ENCODE peak calls at places on chromosomes 11 and 22, in six cellular contexts. One of them, this sample, is unnamed.

GRCh38 chr22:36862251-36863242 is 1.7 kb downstream of the NCF4 start:
- DNase-seq in AG04450: no peak
- DNase-seq in nephron progenitor cell: no peak
- DNase-seq in AG10803: no peak
- DNase-seq in epithelial cell of esophagus: no peak
- DNase-seq in HCT116: no peak
- DNase-seq in this sample: no peak

GRCh38 chr11:17014774-17015638 is 792 bp upstream of the PLEKHA7 start:
- DNase-seq in AG04450: no peak
- DNase-seq in nephron progenitor cell: peak
- DNase-seq in AG10803: no peak
- DNase-seq in epithelial cell of esophagus: peak
- DNase-seq in HCT116: peak
- DNase-seq in this sample: no peak

GRCh38 chr11:44741976-44742375 is 15.2 kb downstream of the TSPAN18 start:
- DNase-seq in AG04450: no peak
- DNase-seq in nephron progenitor cell: no peak
- DNase-seq in AG10803: no peak
- DNase-seq in epithelial cell of esophagus: no peak
- DNase-seq in HCT116: no peak
- DNase-seq in this sample: no peak

GRCh38 chr22:30890689-30891442 is 77.7 kb downstream of the MORC2 start:
- DNase-seq in AG04450: no peak
- DNase-seq in nephron progenitor cell: peak
- DNase-seq in AG10803: peak
- DNase-seq in epithelial cell of esophagus: peak
- DNase-seq in HCT116: peak
- DNase-seq in this sample: no peak

GRCh38 chr11:87422566-87422965 is 384.8 kb downstream of the TMEM135 start:
- DNase-seq in AG04450: no peak
- DNase-seq in nephron progenitor cell: no peak
- DNase-seq in AG10803: no peak
- DNase-seq in epithelial cell of esophagus: peak
- DNase-seq in HCT116: no peak
- DNase-seq in this sample: no peak

GRCh38 chr11:13776134-13776815 is 107.8 kb downstream of the FAR1 start:
- DNase-seq in AG04450: no peak
- DNase-seq in nephron progenitor cell: peak
- DNase-seq in AG10803: no peak
- DNase-seq in epithelial cell of esophagus: peak
- DNase-seq in HCT116: peak
- DNase-seq in this sample: no peak

GRCh38 chr22:46366801-46367706 is 31.5 kb downstream of the TRMU start:
- DNase-seq in AG04450: no peak
- DNase-seq in nephron progenitor cell: no peak
- DNase-seq in AG10803: no peak
- DNase-seq in epithelial cell of esophagus: no peak
- DNase-seq in HCT116: no peak
- DNase-seq in this sample: no peak

GRCh38 chr11:19632435-19632834 is 80.2 kb upstream of the NAV2 start:
- DNase-seq in AG04450: no peak
- DNase-seq in nephron progenitor cell: no peak
- DNase-seq in AG10803: peak
- DNase-seq in epithelial cell of esophagus: peak
- DNase-seq in HCT116: no peak
- DNase-seq in this sample: no peak

GRCh38 chr22:43300891-43301676 is 42.1 kb downstream of the SCUBE1 start:
- DNase-seq in AG04450: no peak
- DNase-seq in nephron progenitor cell: no peak
- DNase-seq in AG10803: no peak
- DNase-seq in epithelial cell of esophagus: no peak
- DNase-seq in HCT116: no peak
- DNase-seq in this sample: no peak

GRCh38 chr11:131987703-131988102 is 617.3 kb downstream of the NTM start:
- DNase-seq in AG04450: no peak
- DNase-seq in nephron progenitor cell: no peak
- DNase-seq in AG10803: no peak
- DNase-seq in epithelial cell of esophagus: peak
- DNase-seq in HCT116: no peak
- DNase-seq in this sample: no peak

GRCh38 chr11:31802990-31803812 is 7.9 kb downstream of the PAX6 start:
- DNase-seq in AG04450: no peak
- DNase-seq in nephron progenitor cell: peak
- DNase-seq in AG10803: no peak
- DNase-seq in epithelial cell of esophagus: no peak
- DNase-seq in HCT116: no peak
- DNase-seq in this sample: no peak

GRCh38 chr22:39175127-39176066 is 22.9 kb upstream of the CBX7 start:
- DNase-seq in AG04450: no peak
- DNase-seq in nephron progenitor cell: no peak
- DNase-seq in AG10803: no peak
- DNase-seq in epithelial cell of esophagus: no peak
- DNase-seq in HCT116: no peak
- DNase-seq in this sample: no peak

GRCh38 chr22:25364281-25364680 is 144.8 kb downstream of the CRYBB2 start:
- DNase-seq in AG04450: no peak
- DNase-seq in nephron progenitor cell: no peak
- DNase-seq in AG10803: no peak
- DNase-seq in epithelial cell of esophagus: no peak
- DNase-seq in HCT116: no peak
- DNase-seq in this sample: no peak

GRCh38 chr22:27245056-27245455 is 556.5 kb downstream of the MN1 start:
- DNase-seq in AG04450: no peak
- DNase-seq in nephron progenitor cell: peak
- DNase-seq in AG10803: no peak
- DNase-seq in epithelial cell of esophagus: no peak
- DNase-seq in HCT116: no peak
- DNase-seq in this sample: no peak

GRCh38 chr11:120326228-120326627 is 1.1 kb downstream of the TLCD5 start:
- DNase-seq in AG04450: no peak
- DNase-seq in nephron progenitor cell: no peak
- DNase-seq in AG10803: peak
- DNase-seq in epithelial cell of esophagus: no peak
- DNase-seq in HCT116: no peak
- DNase-seq in this sample: no peak

GRCh38 chr11:76510060-76511047 is 65.5 kb downstream of the EMSY start:
- DNase-seq in AG04450: peak
- DNase-seq in nephron progenitor cell: no peak
- DNase-seq in AG10803: peak
- DNase-seq in epithelial cell of esophagus: no peak
- DNase-seq in HCT116: no peak
- DNase-seq in this sample: no peak

GRCh38 chr11:76185931-76186401 is 20.3 kb downstream of the WNT11 start:
- DNase-seq in AG04450: no peak
- DNase-seq in nephron progenitor cell: peak
- DNase-seq in AG10803: peak
- DNase-seq in epithelial cell of esophagus: no peak
- DNase-seq in HCT116: no peak
- DNase-seq in this sample: no peak

GRCh38 chr22:46432164-46433068 is 96.9 kb downstream of the TRMU start:
- DNase-seq in AG04450: no peak
- DNase-seq in nephron progenitor cell: no peak
- DNase-seq in AG10803: peak
- DNase-seq in epithelial cell of esophagus: no peak
- DNase-seq in HCT116: no peak
- DNase-seq in this sample: no peak

GRCh38 chr11:113408887-113409286 is 21.3 kb downstream of the ANKK1 start:
- DNase-seq in AG04450: no peak
- DNase-seq in nephron progenitor cell: no peak
- DNase-seq in AG10803: no peak
- DNase-seq in epithelial cell of esophagus: no peak
- DNase-seq in HCT116: no peak
- DNase-seq in this sample: no peak

GRCh38 chr11:102187416-102188125 is 77.3 kb downstream of the YAP1 start:
- DNase-seq in AG04450: no peak
- DNase-seq in nephron progenitor cell: no peak
- DNase-seq in AG10803: peak
- DNase-seq in epithelial cell of esophagus: no peak
- DNase-seq in HCT116: no peak
- DNase-seq in this sample: no peak

GRCh38 chr11:120248551-120249278 is 8.8 kb downstream of the POU2F3 start:
- DNase-seq in AG04450: no peak
- DNase-seq in nephron progenitor cell: no peak
- DNase-seq in AG10803: peak
- DNase-seq in epithelial cell of esophagus: peak
- DNase-seq in HCT116: peak
- DNase-seq in this sample: no peak

GRCh38 chr11:61298663-61299244 is 3.6 kb upstream of the VWCE start:
- DNase-seq in AG04450: no peak
- DNase-seq in nephron progenitor cell: no peak
- DNase-seq in AG10803: no peak
- DNase-seq in epithelial cell of esophagus: peak
- DNase-seq in HCT116: no peak
- DNase-seq in this sample: no peak
- TF ChIP-seq CTCF in AG04450: no peak
- TF ChIP-seq CTCF in nephron progenitor cell: no peak
- TF ChIP-seq CTCF in AG10803: no peak
- TF ChIP-seq CTCF in epithelial cell of esophagus: no peak
- TF ChIP-seq CTCF in HCT116: no peak
- TF ChIP-seq CTCF in this sample: no peak

GRCh38 chr11:69238562-69239319 is 55.2 kb upstream of the MYEOV start:
- DNase-seq in AG04450: no peak
- DNase-seq in nephron progenitor cell: no peak
- DNase-seq in AG10803: no peak
- DNase-seq in epithelial cell of esophagus: no peak
- DNase-seq in HCT116: no peak
- DNase-seq in this sample: no peak

GRCh38 chr11:69241844-69242582 is 51.9 kb upstream of the MYEOV start:
- DNase-seq in AG04450: no peak
- DNase-seq in nephron progenitor cell: no peak
- DNase-seq in AG10803: no peak
- DNase-seq in epithelial cell of esophagus: no peak
- DNase-seq in HCT116: no peak
- DNase-seq in this sample: peak

GRCh38 chr11:69241075-69241740 is 52.7 kb upstream of the MYEOV start:
- DNase-seq in AG04450: no peak
- DNase-seq in nephron progenitor cell: no peak
- DNase-seq in AG10803: no peak
- DNase-seq in epithelial cell of esophagus: no peak
- DNase-seq in HCT116: no peak
- DNase-seq in this sample: no peak

GRCh38 chr11:69239320-69240040 is 54.5 kb upstream of the MYEOV start:
- DNase-seq in AG04450: no peak
- DNase-seq in nephron progenitor cell: no peak
- DNase-seq in AG10803: no peak
- DNase-seq in epithelial cell of esophagus: no peak
- DNase-seq in HCT116: no peak
- DNase-seq in this sample: no peak

DNA sequence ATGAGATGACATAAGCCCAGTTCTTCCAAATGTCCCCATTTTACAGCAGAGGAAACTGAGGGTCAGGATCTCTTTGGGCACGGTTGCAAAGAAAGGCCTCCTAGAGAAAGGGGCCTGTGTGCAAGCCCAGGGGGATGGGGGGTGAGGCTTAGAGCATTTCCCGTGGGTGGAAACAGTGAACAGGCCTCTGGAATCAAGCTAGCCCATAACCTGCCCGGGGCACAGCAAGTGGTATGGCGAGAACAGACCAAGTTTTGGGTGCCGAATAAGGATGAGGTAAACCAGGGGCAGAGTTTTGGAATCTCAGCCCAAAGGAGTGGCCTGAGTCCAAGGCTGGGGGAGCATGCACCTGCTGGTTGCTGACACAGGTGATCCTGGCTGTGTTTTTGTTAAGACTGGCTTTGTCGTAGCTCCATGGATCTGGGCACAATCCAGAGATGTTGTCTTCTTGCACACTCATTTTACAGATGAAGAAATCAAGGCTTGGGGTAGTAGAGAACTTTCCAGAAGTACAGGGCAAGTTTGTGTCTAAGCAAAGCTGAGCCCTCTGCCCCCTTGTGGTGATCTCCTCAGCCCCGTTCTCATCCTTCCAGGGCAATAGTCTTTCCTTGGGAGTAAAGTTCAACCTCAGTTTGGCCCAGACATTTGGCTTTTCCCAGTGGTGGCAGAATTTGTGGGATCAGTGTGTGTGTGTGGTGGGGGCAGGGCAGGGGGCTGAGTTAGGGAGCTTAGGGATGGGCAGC is 53.5 kb upstream of the MYEOV start:
- DNase-seq in AG04450: no peak
- DNase-seq in nephron progenitor cell: no peak
- DNase-seq in AG10803: no peak
- DNase-seq in epithelial cell of esophagus: peak
- DNase-seq in HCT116: peak
- DNase-seq in this sample: no peak
- TF ChIP-seq CTCF in AG04450: peak
- TF ChIP-seq CTCF in nephron progenitor cell: no peak
- TF ChIP-seq CTCF in AG10803: peak
- TF ChIP-seq CTCF in epithelial cell of esophagus: peak
- TF ChIP-seq CTCF in HCT116: peak
- TF ChIP-seq CTCF in this sample: peak

DNA sequence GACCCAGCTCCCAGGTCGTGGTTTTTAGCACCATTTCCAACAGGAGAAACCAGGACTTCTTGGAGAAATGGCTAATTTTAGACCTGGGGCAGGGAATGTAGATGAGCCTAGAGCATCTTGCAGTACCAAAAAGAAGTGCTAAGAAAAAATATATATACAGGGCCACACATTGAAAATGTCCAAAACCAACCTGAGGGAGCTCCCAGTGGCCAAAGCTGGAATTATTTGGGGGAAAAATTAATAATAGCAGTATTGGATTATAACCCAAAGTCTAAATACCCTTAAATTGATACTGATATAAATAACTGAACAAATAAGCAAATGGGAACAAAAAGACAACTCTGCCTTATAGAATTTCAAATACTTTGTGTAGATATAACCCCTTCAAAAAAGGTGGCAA is 108.0 kb downstream of the PARVA start:
- DNase-seq in AG04450: no peak
- DNase-seq in nephron progenitor cell: no peak
- DNase-seq in AG10803: no peak
- DNase-seq in epithelial cell of esophagus: no peak
- DNase-seq in HCT116: no peak
- DNase-seq in this sample: no peak
- TF ChIP-seq CTCF in AG04450: peak
- TF ChIP-seq CTCF in nephron progenitor cell: peak
- TF ChIP-seq CTCF in AG10803: peak
- TF ChIP-seq CTCF in epithelial cell of esophagus: peak
- TF ChIP-seq CTCF in HCT116: peak
- TF ChIP-seq CTCF in this sample: peak

DNA sequence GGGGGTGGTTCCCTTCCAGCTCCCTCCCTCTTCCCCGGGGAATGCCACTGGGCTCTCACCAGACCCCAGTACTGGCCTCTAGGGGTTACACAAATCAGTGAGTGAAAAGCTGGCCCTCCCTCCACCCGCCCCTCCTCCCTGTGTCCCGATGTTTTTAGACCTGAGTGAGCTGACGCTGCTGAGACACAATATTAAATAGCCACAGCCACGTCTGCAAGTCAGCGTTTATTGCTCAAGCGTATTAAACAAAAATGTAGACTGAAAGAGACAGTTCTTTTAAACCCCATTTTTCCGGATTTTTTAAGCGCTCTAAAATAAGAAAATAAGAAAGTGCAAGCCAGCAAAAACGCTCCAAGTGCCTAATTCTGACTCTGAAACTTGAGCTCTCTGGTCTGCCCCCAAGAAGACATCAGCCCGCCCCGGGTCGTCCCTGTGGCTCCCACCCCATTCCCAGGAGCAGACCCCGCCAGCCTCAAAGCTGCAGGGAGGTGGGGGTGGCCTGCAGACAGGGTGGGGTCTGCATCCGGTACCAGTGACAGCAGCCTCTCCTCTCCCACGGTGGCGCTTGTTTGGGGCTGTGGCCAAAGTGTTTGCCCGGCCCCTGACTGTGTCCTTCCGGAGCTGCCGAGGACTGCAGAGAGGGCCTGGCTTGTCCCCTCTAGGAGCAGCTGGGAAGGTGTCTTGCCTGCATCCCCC is 1.2 kb upstream of the TTLL8 start:
- DNase-seq in AG04450: no peak
- DNase-seq in nephron progenitor cell: peak
- DNase-seq in AG10803: peak
- DNase-seq in epithelial cell of esophagus: no peak
- DNase-seq in HCT116: no peak
- DNase-seq in this sample: no peak
- TF ChIP-seq CTCF in AG04450: peak
- TF ChIP-seq CTCF in nephron progenitor cell: peak
- TF ChIP-seq CTCF in AG10803: no peak
- TF ChIP-seq CTCF in epithelial cell of esophagus: no peak
- TF ChIP-seq CTCF in HCT116: no peak
- TF ChIP-seq CTCF in this sample: no peak

This sample was measured in AG09319.